ENCODE peak calls at places on chromosome 14, in ten cellular contexts. One of them, this sample, is unnamed.

GRCh38 chr14:98909251-98909944 is 362.6 kb downstream of the BCL11B start:
- DNase-seq in coronary artery: no peak
- DNase-seq in fibroblast of pulmonary artery: no peak
- DNase-seq in upper lobe of right lung: no peak
- DNase-seq in ovary: no peak
- DNase-seq in stomach: no peak
- DNase-seq in osteoblast: no peak
- DNase-seq in ascending aorta: no peak
- DNase-seq in brain microvascular endothelial cell: peak
- DNase-seq in astrocyte of the cerebellum: peak
- DNase-seq in this sample: peak

GRCh38 chr14:24734917-24735500 is 101.0 kb upstream of the GZMB start:
- DNase-seq in coronary artery: no peak
- DNase-seq in fibroblast of pulmonary artery: peak
- DNase-seq in upper lobe of right lung: no peak
- DNase-seq in ovary: no peak
- DNase-seq in stomach: peak
- DNase-seq in osteoblast: peak
- DNase-seq in ascending aorta: no peak
- DNase-seq in brain microvascular endothelial cell: peak
- DNase-seq in astrocyte of the cerebellum: peak
- DNase-seq in this sample: peak

GRCh38 chr14:58280954-58281787 is 17.2 kb upstream of the ARID4A start:
- DNase-seq in coronary artery: no peak
- DNase-seq in fibroblast of pulmonary artery: peak
- DNase-seq in upper lobe of right lung: no peak
- DNase-seq in ovary: no peak
- DNase-seq in stomach: no peak
- DNase-seq in osteoblast: peak
- DNase-seq in ascending aorta: peak
- DNase-seq in brain microvascular endothelial cell: peak
- DNase-seq in astrocyte of the cerebellum: peak
- DNase-seq in this sample: peak

GRCh38 chr14:24314377-24315193 is 3.3 kb downstream of the LTB4R start:
- DNase-seq in coronary artery: no peak
- DNase-seq in fibroblast of pulmonary artery: no peak
- DNase-seq in upper lobe of right lung: no peak
- DNase-seq in ovary: no peak
- DNase-seq in stomach: no peak
- DNase-seq in osteoblast: peak
- DNase-seq in ascending aorta: no peak
- DNase-seq in brain microvascular endothelial cell: no peak
- DNase-seq in astrocyte of the cerebellum: no peak
- DNase-seq in this sample: no peak

GRCh38 chr14:73443758-73444157 is 14.6 kb downstream of the NUMB start:
- DNase-seq in coronary artery: no peak
- DNase-seq in fibroblast of pulmonary artery: no peak
- DNase-seq in upper lobe of right lung: peak
- DNase-seq in ovary: no peak
- DNase-seq in stomach: no peak
- DNase-seq in osteoblast: no peak
- DNase-seq in ascending aorta: no peak
- DNase-seq in brain microvascular endothelial cell: no peak
- DNase-seq in astrocyte of the cerebellum: no peak
- DNase-seq in this sample: no peak

GRCh38 chr14:77023001-77023996 is 5.2 kb downstream of the IRF2BPL start:
- DNase-seq in coronary artery: no peak
- DNase-seq in fibroblast of pulmonary artery: peak
- DNase-seq in upper lobe of right lung: no peak
- DNase-seq in ovary: peak
- DNase-seq in stomach: peak
- DNase-seq in osteoblast: peak
- DNase-seq in ascending aorta: no peak
- DNase-seq in brain microvascular endothelial cell: no peak
- DNase-seq in astrocyte of the cerebellum: no peak
- DNase-seq in this sample: peak

GRCh38 chr14:101113108-101113612 is 209.6 kb upstream of the RTL1 start:
- DNase-seq in coronary artery: no peak
- DNase-seq in fibroblast of pulmonary artery: no peak
- DNase-seq in upper lobe of right lung: no peak
- DNase-seq in ovary: no peak
- DNase-seq in stomach: peak
- DNase-seq in osteoblast: no peak
- DNase-seq in ascending aorta: peak
- DNase-seq in brain microvascular endothelial cell: no peak
- DNase-seq in astrocyte of the cerebellum: no peak
- DNase-seq in this sample: no peak

GRCh38 chr14:54299393-54300363 is 97.1 kb upstream of the CDKN3 start:
- DNase-seq in coronary artery: no peak
- DNase-seq in fibroblast of pulmonary artery: peak
- DNase-seq in upper lobe of right lung: no peak
- DNase-seq in ovary: no peak
- DNase-seq in stomach: no peak
- DNase-seq in osteoblast: no peak
- DNase-seq in ascending aorta: no peak
- DNase-seq in brain microvascular endothelial cell: peak
- DNase-seq in astrocyte of the cerebellum: peak
- DNase-seq in this sample: peak

GRCh38 chr14:29926701-29927595 is 699 bp downstream of the PRKD1 start:
- DNase-seq in coronary artery: peak
- DNase-seq in fibroblast of pulmonary artery: peak
- DNase-seq in upper lobe of right lung: peak
- DNase-seq in ovary: no peak
- DNase-seq in stomach: peak
- DNase-seq in osteoblast: peak
- DNase-seq in ascending aorta: peak
- DNase-seq in brain microvascular endothelial cell: peak
- DNase-seq in astrocyte of the cerebellum: no peak
- DNase-seq in this sample: peak

GRCh38 chr14:61570188-61570960 is 124.9 kb upstream of the HIF1A start:
- DNase-seq in coronary artery: no peak
- DNase-seq in fibroblast of pulmonary artery: no peak
- DNase-seq in upper lobe of right lung: no peak
- DNase-seq in ovary: no peak
- DNase-seq in stomach: no peak
- DNase-seq in osteoblast: peak
- DNase-seq in ascending aorta: peak
- DNase-seq in brain microvascular endothelial cell: no peak
- DNase-seq in astrocyte of the cerebellum: no peak
- DNase-seq in this sample: no peak

GRCh38 chr14:59844414-59844813 is 26.2 kb downstream of the RTN1 start:
- DNase-seq in coronary artery: no peak
- DNase-seq in fibroblast of pulmonary artery: no peak
- DNase-seq in upper lobe of right lung: no peak
- DNase-seq in ovary: no peak
- DNase-seq in stomach: no peak
- DNase-seq in osteoblast: no peak
- DNase-seq in ascending aorta: no peak
- DNase-seq in brain microvascular endothelial cell: no peak
- DNase-seq in astrocyte of the cerebellum: no peak
- DNase-seq in this sample: no peak

GRCh38 chr14:26984318-26985177 is 386.7 kb upstream of the NOVA1 start:
- DNase-seq in coronary artery: no peak
- DNase-seq in fibroblast of pulmonary artery: peak
- DNase-seq in upper lobe of right lung: no peak
- DNase-seq in ovary: peak
- DNase-seq in stomach: peak
- DNase-seq in osteoblast: no peak
- DNase-seq in ascending aorta: peak
- DNase-seq in brain microvascular endothelial cell: peak
- DNase-seq in astrocyte of the cerebellum: peak
- DNase-seq in this sample: peak

GRCh38 chr14:92677087-92677668 is 71.2 kb downstream of the LGMN start:
- DNase-seq in coronary artery: peak
- DNase-seq in fibroblast of pulmonary artery: no peak
- DNase-seq in upper lobe of right lung: peak
- DNase-seq in ovary: no peak
- DNase-seq in stomach: no peak
- DNase-seq in osteoblast: no peak
- DNase-seq in ascending aorta: no peak
- DNase-seq in brain microvascular endothelial cell: no peak
- DNase-seq in astrocyte of the cerebellum: no peak
- DNase-seq in this sample: no peak

GRCh38 chr14:61562321-61563161 is 132.8 kb upstream of the HIF1A start:
- DNase-seq in coronary artery: no peak
- DNase-seq in fibroblast of pulmonary artery: peak
- DNase-seq in upper lobe of right lung: no peak
- DNase-seq in ovary: no peak
- DNase-seq in stomach: no peak
- DNase-seq in osteoblast: peak
- DNase-seq in ascending aorta: peak
- DNase-seq in brain microvascular endothelial cell: peak
- DNase-seq in astrocyte of the cerebellum: peak
- DNase-seq in this sample: peak

GRCh38 chr14:23937121-23937692 is 16.4 kb upstream of the DHRS4 start:
- DNase-seq in coronary artery: no peak
- DNase-seq in fibroblast of pulmonary artery: no peak
- DNase-seq in upper lobe of right lung: no peak
- DNase-seq in ovary: no peak
- DNase-seq in stomach: no peak
- DNase-seq in osteoblast: no peak
- DNase-seq in ascending aorta: no peak
- DNase-seq in brain microvascular endothelial cell: no peak
- DNase-seq in astrocyte of the cerebellum: no peak
- DNase-seq in this sample: no peak

GRCh38 chr14:22976620-22977433 is 5.5 kb downstream of the AJUBA start:
- DNase-seq in coronary artery: no peak
- DNase-seq in fibroblast of pulmonary artery: peak
- DNase-seq in upper lobe of right lung: no peak
- DNase-seq in ovary: no peak
- DNase-seq in stomach: peak
- DNase-seq in osteoblast: no peak
- DNase-seq in ascending aorta: no peak
- DNase-seq in brain microvascular endothelial cell: peak
- DNase-seq in astrocyte of the cerebellum: no peak
- DNase-seq in this sample: peak

GRCh38 chr14:39417014-39417413 is 15.2 kb downstream of the FBXO33 start:
- DNase-seq in coronary artery: no peak
- DNase-seq in fibroblast of pulmonary artery: peak
- DNase-seq in upper lobe of right lung: no peak
- DNase-seq in ovary: no peak
- DNase-seq in stomach: no peak
- DNase-seq in osteoblast: no peak
- DNase-seq in ascending aorta: no peak
- DNase-seq in brain microvascular endothelial cell: no peak
- DNase-seq in astrocyte of the cerebellum: no peak
- DNase-seq in this sample: no peak
- H3K4me3 ChIP-seq in coronary artery: no peak
- H3K4me3 ChIP-seq in fibroblast of pulmonary artery: no peak
- H3K4me3 ChIP-seq in upper lobe of right lung: no peak
- H3K4me3 ChIP-seq in ovary: no peak
- H3K4me3 ChIP-seq in stomach: no peak
- H3K4me3 ChIP-seq in osteoblast: no peak
- H3K4me3 ChIP-seq in ascending aorta: no peak
- H3K4me3 ChIP-seq in brain microvascular endothelial cell: no peak
- H3K4me3 ChIP-seq in astrocyte of the cerebellum: no peak
- H3K4me3 ChIP-seq in this sample: no peak

DNA sequence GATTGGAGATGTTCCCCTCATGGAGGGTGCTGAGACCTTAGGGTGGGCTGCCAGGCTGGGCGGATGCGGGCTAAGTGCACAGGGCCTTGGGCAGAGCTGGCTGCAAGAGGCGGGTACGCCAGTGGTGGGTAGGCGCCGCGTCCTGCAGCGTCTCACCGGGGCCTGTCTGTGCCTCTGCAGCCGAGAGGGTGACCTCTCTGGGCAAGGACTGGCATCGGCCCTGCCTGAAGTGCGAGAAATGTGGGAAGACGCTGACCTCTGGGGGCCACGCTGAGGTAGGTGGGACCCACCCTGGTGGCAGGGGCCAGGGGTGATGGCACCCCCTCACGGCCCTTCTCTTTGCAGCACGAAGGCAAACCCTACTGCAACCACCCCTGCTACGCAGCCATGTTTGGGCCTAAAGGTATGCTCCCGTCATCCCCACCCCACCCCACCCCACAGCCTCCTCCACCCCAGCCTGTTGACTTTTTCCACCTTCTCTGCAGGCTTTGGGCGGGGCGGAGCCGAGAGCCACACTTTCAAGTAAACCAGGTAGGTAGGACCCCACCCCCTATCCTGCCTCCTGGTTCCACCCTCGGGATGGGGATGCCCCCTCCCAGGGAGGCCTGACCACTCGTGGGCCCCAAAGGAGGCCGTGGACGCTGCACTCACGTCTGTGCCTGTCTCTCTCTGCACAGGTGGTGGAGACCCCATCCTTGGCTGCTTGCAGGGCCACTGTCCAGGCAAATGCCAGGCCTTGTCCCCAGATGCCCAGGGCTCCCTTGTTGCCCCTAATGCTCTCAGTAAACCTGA is 1.5 kb downstream of the CRIP1 start:
- DNase-seq in coronary artery: no peak
- DNase-seq in fibroblast of pulmonary artery: no peak
- DNase-seq in upper lobe of right lung: no peak
- DNase-seq in ovary: peak
- DNase-seq in stomach: no peak
- DNase-seq in osteoblast: no peak
- DNase-seq in ascending aorta: no peak
- DNase-seq in brain microvascular endothelial cell: no peak
- DNase-seq in astrocyte of the cerebellum: no peak
- DNase-seq in this sample: no peak
- TF ChIP-seq CTCF in coronary artery: no peak
- TF ChIP-seq CTCF in fibroblast of pulmonary artery: no peak
- TF ChIP-seq CTCF in upper lobe of right lung: peak
- TF ChIP-seq CTCF in ovary: no peak
- TF ChIP-seq CTCF in stomach: no peak
- TF ChIP-seq CTCF in osteoblast: no peak
- TF ChIP-seq CTCF in ascending aorta: no peak
- TF ChIP-seq CTCF in brain microvascular endothelial cell: no peak
- TF ChIP-seq CTCF in astrocyte of the cerebellum: no peak
- TF ChIP-seq CTCF in this sample: no peak

GRCh38 chr14:103228076-103228806 is 105.0 kb downstream of the TNFAIP2 start:
- DNase-seq in coronary artery: no peak
- DNase-seq in fibroblast of pulmonary artery: no peak
- DNase-seq in upper lobe of right lung: no peak
- DNase-seq in ovary: no peak
- DNase-seq in stomach: no peak
- DNase-seq in osteoblast: peak
- DNase-seq in ascending aorta: no peak
- DNase-seq in brain microvascular endothelial cell: no peak
- DNase-seq in astrocyte of the cerebellum: no peak
- DNase-seq in this sample: no peak
- H3K4me3 ChIP-seq in coronary artery: no peak
- H3K4me3 ChIP-seq in fibroblast of pulmonary artery: no peak
- H3K4me3 ChIP-seq in upper lobe of right lung: no peak
- H3K4me3 ChIP-seq in ovary: no peak
- H3K4me3 ChIP-seq in stomach: no peak
- H3K4me3 ChIP-seq in osteoblast: no peak
- H3K4me3 ChIP-seq in ascending aorta: no peak
- H3K4me3 ChIP-seq in brain microvascular endothelial cell: no peak
- H3K4me3 ChIP-seq in astrocyte of the cerebellum: no peak
- H3K4me3 ChIP-seq in this sample: no peak

DNA sequence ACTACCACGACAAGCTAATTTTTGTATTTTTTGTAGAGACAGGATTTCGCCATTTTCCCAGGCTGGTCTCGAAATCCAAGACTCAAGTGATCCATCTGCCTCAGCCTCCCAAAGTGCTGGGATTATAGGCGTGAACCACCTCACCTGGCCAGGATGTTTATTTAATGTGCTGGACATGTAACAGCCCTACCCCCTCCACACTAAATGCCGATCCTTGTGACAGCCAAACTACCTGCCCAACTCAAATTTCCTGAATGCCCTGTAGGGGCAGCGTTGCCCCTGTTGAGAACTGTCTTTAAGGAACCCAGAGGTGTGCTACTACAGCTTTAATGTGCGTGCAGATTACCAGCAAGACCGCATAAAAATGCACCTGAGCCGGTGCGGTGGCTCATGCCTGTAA is 48.1 kb downstream of the KCNK13 start:
- DNase-seq in coronary artery: no peak
- DNase-seq in fibroblast of pulmonary artery: no peak
- DNase-seq in upper lobe of right lung: no peak
- DNase-seq in ovary: no peak
- DNase-seq in stomach: no peak
- DNase-seq in osteoblast: no peak
- DNase-seq in ascending aorta: no peak
- DNase-seq in brain microvascular endothelial cell: no peak
- DNase-seq in astrocyte of the cerebellum: no peak
- DNase-seq in this sample: no peak
- TF ChIP-seq CTCF in coronary artery: no peak
- TF ChIP-seq CTCF in fibroblast of pulmonary artery: peak
- TF ChIP-seq CTCF in upper lobe of right lung: no peak
- TF ChIP-seq CTCF in ovary: no peak
- TF ChIP-seq CTCF in stomach: no peak
- TF ChIP-seq CTCF in osteoblast: peak
- TF ChIP-seq CTCF in ascending aorta: no peak
- TF ChIP-seq CTCF in brain microvascular endothelial cell: peak
- TF ChIP-seq CTCF in astrocyte of the cerebellum: peak
- TF ChIP-seq CTCF in this sample: peak